ENCODE peak calls at places on chromosome 2, in seven cellular contexts. O is NCI-H524; K is activated effector memory CD4-positive, alpha-beta T cell treated with Interleukin-2 at 50 U/mL for 16 hours; Q is GM12891; V is T-helper 1 cell; U is neural crest cell; M is NCI-H2171 treated with DMSO at 0.1 percent for 48 hours. X is an unnamed sample.

GRCh38 chr2:36633470-36634092 is 35.6 kb upstream of the FEZ2 start:
- DNase-seq in O (no peak), K (no peak), Q (no peak), V (no peak), U (no peak), M (no peak), X (no peak)

GRCh38 chr2:46815121-46815802 is 100.3 kb downstream of the MCFD2 start:
- DNase-seq in O (peak; percentile 36), K (no peak), Q (no peak), V (no peak), U (no peak), M (no peak), X (no peak)

GRCh38 chr2:231780123-231780908 is 766 bp downstream of the PDE6D start:
- DNase-seq in O (no peak), K (no peak), Q (no peak), V (no peak), U (no peak), M (no peak), X (no peak)

GRCh38 chr2:233349005-233349998 is 5.0 kb upstream of the DGKD start:
- DNase-seq in O (no peak), K (no peak), Q (peak; percentile 39), V (no peak), U (no peak), M (no peak), X (peak; percentile 80)

GRCh38 chr2:35428548-35428947 is 927.0 kb upstream of the CRIM1 start:
- DNase-seq in O (no peak), K (no peak), Q (peak; percentile 2), V (no peak), U (peak; percentile 48), M (peak; percentile 9), X (peak; percentile 56)

GRCh38 chr2:69184224-69184623 is 171.2 kb downstream of the ANTXR1 start:
- DNase-seq in O (no peak), K (no peak), Q (no peak), V (no peak), U (no peak), M (peak; percentile 59), X (no peak)

GRCh38 chr2:19868705-19869550 is 32.9 kb downstream of the TTC32 start:
- DNase-seq in O (peak; percentile 18), K (peak; percentile 58), Q (peak; percentile 60), V (peak; percentile 70), U (peak; percentile 23), M (no peak), X (peak; percentile 47)

GRCh38 chr2:186659383-186659782 is 34.5 kb upstream of the FAM171B start:
- DNase-seq in O (no peak), K (no peak), Q (no peak), V (no peak), U (no peak), M (no peak), X (no peak)

GRCh38 chr2:240986787-240987411 is 11.5 kb upstream of the SNED1 start:
- DNase-seq in O (no peak), K (no peak), Q (no peak), V (no peak), U (no peak), M (no peak), X (peak; percentile 45)

GRCh38 chr2:10964076-10964812 is 52.5 kb downstream of the KCNF1 start:
- DNase-seq in O (no peak), K (no peak), Q (no peak), V (no peak), U (no peak), M (no peak), X (no peak)

GRCh38 chr2:145740302-145740701 is 1220.4 kb upstream of the ZEB2 start:
- DNase-seq in O (no peak), K (no peak), Q (no peak), V (no peak), U (no peak), M (no peak), X (no peak)

GRCh38 chr2:118443596-118443995 is 355.3 kb downstream of the INSIG2 start:
- DNase-seq in O (no peak), K (no peak), Q (no peak), V (no peak), U (no peak), M (no peak), X (peak; percentile 65)

GRCh38 chr2:213766465-213766891 is 482.2 kb downstream of the SPAG16 start:
- DNase-seq in O (no peak), K (no peak), Q (peak; percentile 21), V (no peak), U (no peak), M (no peak), X (no peak)

X was measured in NCI-H69.